ENCODE peak calls at places on chromosomes 2 and 18, in five cellular contexts. I is HCT116, E is RCC 7860, Q is right cardiac atrium, M is NCI-H2171 treated with DMSO at 0.1 percent for 48 hours. N is an unnamed sample.

GRCh38 chr2:63755216-63755615 is 86.5 kb upstream of the UGP2 start:
- DNase-seq in E (no peak), I (no peak), Q (no peak), M (no peak), N (no peak)

GRCh38 chr18:66005831-66006588 is 255.2 kb downstream of the CDH7 start:
- DNase-seq in Q (peak; percentile 38), I (no peak), E (no peak), M (no peak), N (no peak)

GRCh38 chr2:20353597-20353996 is 3.0 kb upstream of the PUM2 start:
- DNase-seq in Q (no peak), M (no peak), E (no peak), I (no peak), N (no peak)

GRCh38 chr2:128685841-128686497 is 367.3 kb upstream of the HS6ST1 start:
- DNase-seq in I (no peak), Q (no peak), M (no peak), E (no peak), N (no peak)

GRCh38 chr2:149559341-149560068 is 28.1 kb downstream of the MMADHC start:
- DNase-seq in Q (no peak), M (no peak), E (no peak), I (no peak), N (no peak)

GRCh38 chr2:109213646-109214417 is 84.8 kb downstream of the SH3RF3 start:
- DNase-seq in Q (no peak), I (no peak), E (peak; percentile 46), M (peak; percentile 31), N (peak; percentile 32)

GRCh38 chr2:46683541-46683940 is 204.2 kb downstream of the TMEM247 start:
- DNase-seq in E (no peak), M (peak; percentile 28), I (no peak), Q (no peak), N (no peak)

GRCh38 chr2:65922030-65922429 is 489.6 kb upstream of the SPRED2 start:
- DNase-seq in Q (no peak), E (no peak), M (no peak), I (no peak), N (no peak)

GRCh38 chr18:63451774-63452173 is 25.0 kb upstream of the SERPINB5 start:
- DNase-seq in I (no peak), E (no peak), Q (no peak), M (no peak), N (no peak)

N was measured in Caki2.